ENCODE peak calls at places on chromosomes 12 and 14, in eight cellular contexts. U is naive thymus-derived CD4-positive, alpha-beta T cell; Z is tibial artery; M is fibroblast of lung; P is MM.1S; F is lower lobe of right lung; X is GM23248; J is psoas muscle. A is an unnamed sample. For H3K27me3, H3K4me1 and H3K9me3, the result is how much of the 10 kb centered on the place peaks cover.

GRCh38 chr12:104303538-104304151 is at the start of gene EID3:
- DNase-seq in U (peak), P (no peak), Z (peak), F (peak), M (peak), X (peak), J (peak), A (peak)

GRCh38 chr12:15116073-15116472 is 105.1 kb downstream of the RERG start:
- DNase-seq in X (no peak), Z (no peak), M (peak), J (no peak), P (no peak), F (no peak), U (no peak), A (no peak)

GRCh38 chr12:1832801-1833595 is 12.6 kb downstream of the LRTM2 start:
- DNase-seq in Z (no peak), M (no peak), P (no peak), X (no peak), J (no peak), F (peak), U (no peak), A (peak)

GRCh38 chr12:108646597-108647190 is 13.0 kb upstream of the SELPLG start:
- DNase-seq in J (no peak), Z (no peak), P (no peak), U (no peak), M (peak), X (peak), F (no peak), A (no peak)

GRCh38 chr12:114757926-114758325 is 74.0 kb upstream of the TBX3 start:
- DNase-seq in U (no peak), X (no peak), J (no peak), M (no peak), P (no peak), Z (no peak), F (no peak), A (no peak)

GRCh38 chr12:102444093-102444492 is 36.3 kb downstream of the IGF1 start:
- DNase-seq in J (no peak), Z (no peak), P (no peak), F (no peak), X (no peak), U (no peak), M (no peak), A (no peak)

GRCh38 chr14:52547526-52547925 is 4.8 kb downstream of the TXNDC16 start:
- DNase-seq in M (no peak), X (no peak), U (no peak), Z (no peak), P (no peak), J (no peak), F (no peak), A (no peak)

GRCh38 chr12:42761601-42762350 is 172.2 kb upstream of the PRICKLE1 start:
- DNase-seq in U (no peak), M (no peak), P (no peak), X (peak), F (no peak), J (no peak), Z (no peak), A (no peak)

GRCh38 chr12:11497995-11498394 is 102.6 kb upstream of the PRB2 start:
- DNase-seq in Z (no peak), J (no peak), F (no peak), U (no peak), X (no peak), M (no peak), P (no peak), A (no peak)

GRCh38 chr12:132638541-132639408 is 20.2 kb downstream of the P2RX2 start:
- DNase-seq in X (peak), U (no peak), J (peak), M (peak), Z (peak), P (no peak), F (no peak), A (peak)

GRCh38 chr14:90671382-90671781 is 144.8 kb downstream of the TTC7B start:
- DNase-seq in M (no peak), Z (no peak), J (no peak), P (no peak), F (no peak), X (no peak), U (peak), A (no peak)

GRCh38 chr12:109581856-109582255 is 8.3 kb downstream of the MVK start:
- DNase-seq in U (no peak), P (no peak), Z (no peak), J (no peak), F (peak), M (peak), X (peak), A (no peak)

GRCh38 chr12:124397807-124398577 is 103.1 kb downstream of the RFLNA start:
- DNase-seq in F (no peak), M (peak), U (no peak), P (no peak), X (peak), J (no peak), Z (peak), A (no peak)

GRCh38 chr12:68376901-68377300 is 44.7 kb upstream of the MDM1 start:
- DNase-seq in F (no peak), U (no peak), Z (no peak), J (no peak), P (no peak), M (no peak), X (no peak), A (no peak)

GRCh38 chr14:57939084-57939483 is 73.2 kb upstream of the SLC35F4 start:
- DNase-seq in P (no peak), Z (no peak), F (no peak), X (no peak), J (no peak), M (no peak), U (no peak), A (no peak)

GRCh38 chr14:101313268-101313667 is 248.0 kb upstream of the DIO3 start:
- DNase-seq in Z (no peak), J (no peak), U (no peak), X (no peak), F (no peak), P (no peak), M (no peak), A (no peak)

GRCh38 chr14:100899841-100900771 is 3.4 kb downstream of the RTL1 start:
- DNase-seq in J (no peak), M (no peak), Z (no peak), F (peak), X (peak), P (no peak), U (no peak), A (no peak)

GRCh38 chr14:34766611-34767010 is 52.2 kb upstream of the CFL2 start:
- DNase-seq in Z (no peak), X (peak), P (no peak), U (no peak), J (no peak), M (peak), F (no peak), A (no peak)

DNA sequence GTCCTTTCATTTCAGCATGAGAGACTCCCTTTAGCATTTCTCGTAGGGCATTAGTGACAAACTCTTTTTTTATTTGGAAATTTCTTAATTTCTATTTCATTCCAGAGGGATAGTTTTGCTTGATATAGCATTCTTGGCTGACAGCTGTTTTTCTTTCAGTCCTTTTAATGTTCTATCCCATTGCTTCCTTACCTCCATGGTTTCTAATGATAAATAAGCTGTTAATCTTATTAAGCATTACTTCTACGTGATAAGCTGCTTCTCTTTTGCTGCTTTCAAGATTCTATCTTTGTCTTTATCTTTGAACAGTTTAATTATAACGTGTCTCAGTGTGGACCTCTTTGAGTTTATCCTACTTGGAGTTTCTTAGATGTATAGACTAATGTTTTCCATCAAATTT is 11.6 kb upstream of the TMEM63C start:
- DNase-seq in J (no peak), M (no peak), Z (no peak), F (no peak), X (no peak), P (no peak), U (no peak), A (no peak)
- H3K27me3 ChIP-seq in J (under half), M (under half), Z (under half), F (under half), X (under half), P (under half), U (under half), A (under half)

GRCh38 chr14:105987563-105987962 is 461.2 kb downstream of the TMEM121 start:
- DNase-seq in M (no peak), U (no peak), Z (no peak), J (no peak), X (no peak), F (no peak), P (no peak), A (no peak)
- H3K4me1 ChIP-seq in M (under half), U (under half), Z (under half), J (under half), X (under half), F (under half), P (under half), A (under half)

GRCh38 chr12:31855427-31855826 is 103.8 kb upstream of the RESF1 start:
- DNase-seq in P (no peak), X (no peak), J (no peak), U (no peak), Z (no peak), M (no peak), F (no peak), A (no peak)
- H3K9me3 ChIP-seq in P (under half), X (under half), J (under half), U (under half), Z (under half), M (under half), F (under half), A (under half)

DNA sequence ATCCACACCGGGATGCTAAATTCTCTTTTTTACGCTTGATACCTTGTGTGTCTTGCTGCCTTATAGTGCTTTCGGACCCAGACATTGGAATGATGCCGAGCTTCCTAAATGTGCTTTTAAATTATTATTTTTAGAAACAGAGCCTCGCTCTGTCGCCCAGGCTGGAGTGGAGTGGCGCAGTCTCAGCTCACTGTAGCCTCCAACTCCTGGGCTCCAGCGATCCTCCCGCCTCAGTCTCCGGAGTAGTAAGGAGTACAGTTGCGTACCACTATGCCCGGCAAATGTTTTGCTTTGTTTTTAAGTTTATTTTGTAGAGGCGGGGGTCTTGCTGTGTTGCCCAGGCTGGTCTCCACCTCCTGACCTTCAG is 489 bp upstream of the EML5 start:
- DNase-seq in J (no peak), P (no peak), Z (no peak), M (no peak), U (no peak), F (no peak), X (no peak), A (no peak)
- H3K27me3 ChIP-seq in J (under half), P (under half), Z (under half), M (under half), U (under half), F (under half), X (under half), A (under half)